ENCODE peak calls at places on chromosomes 5 and 9, in four cellular contexts. O, R, Z and M are unnamed samples.

GRCh38 chr9:96436456-96437126 is 13.4 kb upstream of the HABP4 start:
- DNase-seq in O (no peak), R (no peak), Z (no peak), M (no peak)

GRCh38 chr5:131854134-131854533 is 57.3 kb upstream of the FNIP1 start:
- DNase-seq in Z (peak; percentile 48), O (no peak), R (peak; percentile 10), M (no peak)

GRCh38 chr5:157597277-157597676 is 21.7 kb upstream of the ADAM19 start:
- DNase-seq in Z (peak; percentile 64), O (no peak), R (no peak), M (no peak)

GRCh38 chr9:88949961-88950340 is 41.3 kb upstream of the S1PR3 start:
- DNase-seq in Z (no peak), O (no peak), R (peak; percentile 33), M (no peak)

GRCh38 chr5:140000332-140000731 is 42.8 kb downstream of the NRG2 start:
- DNase-seq in R (no peak), O (no peak), Z (no peak), M (no peak)

GRCh38 chr5:54315736-54316135 is 5.4 kb upstream of the ARL15 start:
- DNase-seq in Z (no peak), R (no peak), O (no peak), M (no peak)

GRCh38 chr5:11214851-11215250 is 453.8 kb upstream of the DAP start:
- DNase-seq in R (no peak), Z (no peak), O (no peak), M (no peak)

GRCh38 chr9:80650964-80651555 is 1038.3 kb downstream of the TLE1 start:
- DNase-seq in R (peak; percentile 84), Z (no peak), O (no peak), M (peak; percentile 48)

GRCh38 chr9:35729101-35729500 is 2.9 kb downstream of the TLN1 start:
- DNase-seq in R (peak; percentile 18), O (no peak), Z (no peak), M (no peak)

GRCh38 chr9:113509463-113509862 is 45.9 kb downstream of the RGS3 start:
- DNase-seq in Z (no peak), R (peak; percentile 83), O (no peak), M (peak; percentile 93)

GRCh38 chr5:151764801-151765200 is 6.4 kb upstream of the ATOX1 start:
- DNase-seq in Z (no peak), O (no peak), R (no peak), M (no peak)

GRCh38 chr9:124420991-124421543 is 5.8 kb upstream of the PSMB7 start:
- DNase-seq in Z (no peak), O (no peak), R (peak; percentile 13), M (peak; percentile 35)

GRCh38 chr5:33641722-33642505 is 201.1 kb downstream of the TARS1 start:
- DNase-seq in O (no peak), Z (no peak), R (peak; percentile 50), M (no peak)

GRCh38 chr5:31413030-31413812 is 118.7 kb downstream of the DROSHA start:
- DNase-seq in Z (no peak), R (no peak), O (no peak), M (no peak)

GRCh38 chr5:62477801-62478200 is 65.2 kb downstream of the IPO11 start:
- DNase-seq in Z (no peak), O (no peak), R (peak; percentile 83), M (no peak)

GRCh38 chr5:96752341-96753016 is 55.3 kb downstream of the ERAP1 start:
- DNase-seq in Z (peak; percentile 66), O (peak; percentile 84), R (peak; percentile 69), M (no peak)

GRCh38 chr5:159094745-159095144 is 5.0 kb downstream of the EBF1 start:
- DNase-seq in R (peak; percentile 69), O (peak; percentile 56), Z (peak; percentile 28), M (peak; percentile 91)

GRCh38 chr9:19155106-19155999 is 28.1 kb upstream of the PLIN2 start:
- DNase-seq in Z (no peak), R (no peak), O (no peak), M (no peak)

GRCh38 chr9:95771556-95772280 is 103.8 kb upstream of the ERCC6L2 start:
- DNase-seq in O (peak; percentile 78), R (peak; percentile 39), Z (no peak), M (no peak)

GRCh38 chr5:147384346-147385193 is 125.3 kb downstream of the DPYSL3 start:
- DNase-seq in R (no peak), O (peak; percentile 46), Z (no peak), M (no peak)

GRCh38 chr9:110036286-110036685 is 171.7 kb downstream of the C9orf152 start:
- DNase-seq in Z (no peak), O (no peak), R (no peak), M (no peak)

GRCh38 chr5:79529110-79529509 is 15.2 kb upstream of the HOMER1 start:
- DNase-seq in Z (no peak), O (no peak), R (no peak), M (no peak)

GRCh38 chr5:6634327-6634713 is 1.1 kb downstream of the SRD5A1 start:
- DNase-seq in R (no peak), Z (no peak), O (peak; percentile 21), M (peak; percentile 84)

GRCh38 chr9:38208206-38208901 is 139.3 kb upstream of the SHB start:
- DNase-seq in Z (no peak), O (peak; percentile 51), R (no peak), M (no peak)

GRCh38 chr5:52956915-52957747 is 32.0 kb upstream of the ITGA2 start:
- DNase-seq in Z (no peak), O (no peak), R (peak; percentile 30), M (peak; percentile 65)

GRCh38 chr5:108264533-108264932 is 117.4 kb downstream of the FBXL17 start:
- DNase-seq in O (no peak), Z (no peak), R (no peak), M (no peak)

GRCh38 chr5:34749431-34749872 is 89.5 kb upstream of the TTC23L start:
- DNase-seq in Z (no peak), R (peak; percentile 89), O (no peak), M (no peak)

GRCh38 chr5:124599048-124599973 is 147.1 kb downstream of the ZNF608 start:
- DNase-seq in Z (no peak), R (peak; percentile 61), O (no peak), M (no peak)

GRCh38 chr9:103364753-103365152 is 369.6 kb downstream of the CYLC2 start:
- DNase-seq in Z (no peak), O (no peak), R (no peak), M (no peak)

GRCh38 chr9:108776920-108777650 is 78.7 kb downstream of the ACTL7B start:
- DNase-seq in R (peak; percentile 19), O (no peak), Z (no peak), M (no peak)

GRCh38 chr5:143207563-143208364 is 195.7 kb downstream of the NR3C1 start:
- DNase-seq in R (peak; percentile 15), O (no peak), Z (no peak), M (no peak)

GRCh38 chr5:143208781-143209510 is 194.5 kb downstream of the NR3C1 start:
- DNase-seq in O (no peak), R (peak; percentile 47), Z (no peak), M (no peak)

GRCh38 chr5:143212261-143212660 is 191.2 kb downstream of the NR3C1 start:
- DNase-seq in O (no peak), R (no peak), Z (no peak), M (no peak)

GRCh38 chr5:143208365-143208641 is 195.2 kb downstream of the NR3C1 start:
- DNase-seq in Z (no peak), R (no peak), O (no peak), M (no peak)

GRCh38 chr5:143209881-143210395 is 193.5 kb downstream of the NR3C1 start:
- DNase-seq in O (no peak), Z (no peak), R (no peak), M (no peak)
- H3K4me2 ChIP-seq in O (no peak overlapping the region), Z (no peak overlapping the region), R (no peak overlapping the region), M (no peak overlapping the region)

GRCh38 chr5:179762781-179763176 is 30.2 kb downstream of the MAML1 start:
- DNase-seq in Z (no peak), O (no peak), R (peak; percentile 75), M (peak; percentile 81)
- H3K4me1 ChIP-seq in Z (peaks cover 20% of the 10 kb centered on the region), O (peaks cover 4% of the 10 kb centered on the region), R (peaks cover 39% of the 10 kb centered on the region), M (peaks cover 52% of the 10 kb centered on the region)

GRCh38 chr5:172845190-172845975 is 11.3 kb downstream of the ERGIC1 start:
- DNase-seq in O (no peak), R (no peak), Z (no peak), M (no peak)

GRCh38 chr5:172843825-172844576 is 9.9 kb downstream of the ERGIC1 start:
- DNase-seq in O (no peak), Z (no peak), R (no peak), M (no peak)

GRCh38 chr5:172846249-172846648 is 12.2 kb downstream of the ERGIC1 start:
- DNase-seq in O (no peak), R (no peak), Z (no peak), M (peak; percentile 57)

GRCh38 chr5:172846677-172847076 is 12.6 kb downstream of the ERGIC1 start:
- DNase-seq in R (no peak), Z (no peak), O (no peak), M (no peak)

DNA sequence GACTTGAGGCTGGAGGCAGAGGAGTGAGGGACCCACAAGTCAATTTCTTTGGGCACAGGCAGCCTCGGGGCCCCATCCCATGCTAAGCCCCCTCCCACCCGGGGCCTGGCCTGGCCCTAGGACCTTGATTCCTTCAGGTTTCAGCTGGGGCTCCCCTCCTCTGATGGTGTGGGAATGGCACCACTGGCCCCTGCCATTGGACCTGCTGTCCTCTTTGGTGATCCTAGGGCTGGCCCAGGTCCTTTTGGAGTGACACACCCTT is 10.5 kb downstream of the ERGIC1 start:
- DNase-seq in R (no peak), Z (no peak), O (no peak), M (no peak)
- H3K4me2 ChIP-seq in R (no peak overlapping the region), Z (no peak overlapping the region), O (no peak overlapping the region), M (no peak overlapping the region)

DNA sequence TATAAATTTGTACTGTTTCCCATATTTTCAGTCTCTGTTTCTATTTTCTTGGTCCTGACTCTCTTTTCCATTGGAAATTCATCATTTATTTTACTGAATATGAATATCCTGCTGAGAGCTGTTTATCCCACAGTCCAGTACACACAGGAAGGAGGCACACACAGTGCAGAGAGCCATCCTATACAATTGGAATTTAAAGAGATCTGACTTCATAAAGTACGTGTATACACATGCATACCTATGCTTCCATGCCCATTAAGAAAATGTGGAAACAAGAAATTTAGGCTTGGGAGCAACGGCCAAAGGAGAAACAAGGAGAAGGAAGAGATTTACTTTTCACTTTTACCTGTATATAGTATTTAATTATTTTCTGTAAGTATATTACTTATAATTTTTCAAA is 99.2 kb downstream of the NFIB start:
- DNase-seq in O (no peak), Z (no peak), R (no peak), M (no peak)
- H3K4me1 ChIP-seq in O (peaks cover 2% of the 10 kb centered on the region), Z (no peaks in the 10 kb centered on the region), R (no peaks in the 10 kb centered on the region), M (peaks cover 50% of the 10 kb centered on the region)

DNA sequence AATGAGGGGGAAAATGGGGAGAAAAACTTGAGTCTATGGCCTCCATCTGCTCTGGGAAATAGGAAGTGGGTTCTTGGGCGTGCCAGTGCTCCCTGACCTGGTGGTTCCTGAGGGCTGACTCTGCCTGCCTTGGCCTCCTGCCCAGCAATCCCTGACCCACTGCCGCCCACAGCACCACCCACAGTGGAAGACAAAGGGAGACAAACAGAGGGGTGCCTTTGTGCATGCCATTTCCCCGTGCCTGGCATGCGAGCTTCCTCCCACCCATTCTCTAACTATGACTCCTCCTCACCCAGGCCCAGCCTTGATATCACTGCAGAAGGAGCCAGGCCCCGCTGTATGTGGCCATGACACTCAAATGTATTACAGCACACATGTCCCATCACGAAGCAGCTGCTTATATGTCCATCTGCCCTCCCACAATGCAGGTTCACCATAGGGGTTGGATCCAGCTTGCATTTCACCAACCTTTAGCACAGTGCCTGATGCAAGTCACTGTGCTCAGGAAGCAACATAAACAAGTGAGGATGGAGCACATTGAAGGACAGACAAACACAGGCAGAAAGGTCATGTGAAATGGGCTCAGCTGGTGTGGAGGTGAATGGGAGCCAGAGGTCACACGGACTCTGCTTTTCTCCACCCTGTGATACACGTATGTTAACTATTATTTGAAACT is 84.4 kb downstream of the ADRB2 start:
- DNase-seq in Z (no peak), R (peak; percentile 64), O (no peak), M (peak; percentile 84)
- H3K4me2 ChIP-seq in Z (no peak overlapping the region), R (no peak overlapping the region), O (no peak overlapping the region), M (peak overlapping the region; percentile 30)